ENCODE peak calls at places on chromosomes 6 and 20, in six cellular contexts. One of them, this sample, is unnamed.

GRCh38 chr20:50223321-50223995 is 32.8 kb downstream of the CEBPB start:
- DNase-seq in AG04450: no peak
- DNase-seq in SK-N-SH: no peak
- DNase-seq in aorta: no peak
- DNase-seq in H7: no peak
- DNase-seq in astrocyte of the spinal cord: no peak
- DNase-seq in this sample: no peak

GRCh38 chr6:20922743-20923142 is 388.5 kb downstream of the CDKAL1 start:
- DNase-seq in AG04450: no peak
- DNase-seq in SK-N-SH: no peak
- DNase-seq in aorta: no peak
- DNase-seq in H7: no peak
- DNase-seq in astrocyte of the spinal cord: no peak
- DNase-seq in this sample: no peak

GRCh38 chr6:96809119-96809518 is 28.2 kb downstream of the GPR63 start:
- DNase-seq in AG04450: no peak
- DNase-seq in SK-N-SH: no peak
- DNase-seq in aorta: no peak
- DNase-seq in H7: no peak
- DNase-seq in astrocyte of the spinal cord: no peak
- DNase-seq in this sample: no peak

GRCh38 chr6:5063617-5064016 is 21.5 kb upstream of the PPP1R3G start:
- DNase-seq in AG04450: no peak
- DNase-seq in SK-N-SH: no peak
- DNase-seq in aorta: no peak
- DNase-seq in H7: no peak
- DNase-seq in astrocyte of the spinal cord: no peak
- DNase-seq in this sample: no peak

GRCh38 chr20:61120595-61121515 is 131.2 kb upstream of the CDH4 start:
- DNase-seq in AG04450: peak; percentile 18
- DNase-seq in SK-N-SH: no peak
- DNase-seq in aorta: peak; percentile 57
- DNase-seq in H7: no peak
- DNase-seq in astrocyte of the spinal cord: peak; percentile 51
- DNase-seq in this sample: peak; percentile 9

GRCh38 chr20:8756410-8756809 is 312.5 kb upstream of the PLCB4 start:
- DNase-seq in AG04450: peak; percentile 57
- DNase-seq in SK-N-SH: no peak
- DNase-seq in aorta: no peak
- DNase-seq in H7: no peak
- DNase-seq in astrocyte of the spinal cord: peak; percentile 91
- DNase-seq in this sample: peak; percentile 52

GRCh38 chr6:161545741-161546140 is 271.9 kb upstream of the AGPAT4 start:
- DNase-seq in AG04450: no peak
- DNase-seq in SK-N-SH: no peak
- DNase-seq in aorta: no peak
- DNase-seq in H7: no peak
- DNase-seq in astrocyte of the spinal cord: no peak
- DNase-seq in this sample: no peak

GRCh38 chr6:140824595-140824994 is 1308.1 kb upstream of the GJE1 start:
- DNase-seq in AG04450: no peak
- DNase-seq in SK-N-SH: no peak
- DNase-seq in aorta: no peak
- DNase-seq in H7: no peak
- DNase-seq in astrocyte of the spinal cord: no peak
- DNase-seq in this sample: no peak

GRCh38 chr20:54668271-54669053 is 193.1 kb downstream of the DOK5 start:
- DNase-seq in AG04450: no peak
- DNase-seq in SK-N-SH: peak; percentile 29
- DNase-seq in aorta: no peak
- DNase-seq in H7: peak; percentile 43
- DNase-seq in astrocyte of the spinal cord: no peak
- DNase-seq in this sample: no peak

GRCh38 chr6:44178424-44179071 is 19.9 kb downstream of the CAPN11 start:
- DNase-seq in AG04450: no peak
- DNase-seq in SK-N-SH: no peak
- DNase-seq in aorta: no peak
- DNase-seq in H7: no peak
- DNase-seq in astrocyte of the spinal cord: no peak
- DNase-seq in this sample: no peak
- H3K4me3 ChIP-seq in AG04450: no peak overlapping the region
- H3K4me3 ChIP-seq in SK-N-SH: no peak overlapping the region
- H3K4me3 ChIP-seq in aorta: no peak overlapping the region
- H3K4me3 ChIP-seq in H7: no peak overlapping the region
- H3K4me3 ChIP-seq in astrocyte of the spinal cord: no peak overlapping the region
- H3K4me3 ChIP-seq in this sample: no peak overlapping the region

GRCh38 chr20:35895476-35895875 is 58.8 kb downstream of the SCAND1 start:
- DNase-seq in AG04450: no peak
- DNase-seq in SK-N-SH: no peak
- DNase-seq in aorta: no peak
- DNase-seq in H7: no peak
- DNase-seq in astrocyte of the spinal cord: no peak
- DNase-seq in this sample: no peak
- H3K4me3 ChIP-seq in AG04450: no peak overlapping the region
- H3K4me3 ChIP-seq in SK-N-SH: no peak overlapping the region
- H3K4me3 ChIP-seq in aorta: no peak overlapping the region
- H3K4me3 ChIP-seq in H7: no peak overlapping the region
- H3K4me3 ChIP-seq in astrocyte of the spinal cord: no peak overlapping the region
- H3K4me3 ChIP-seq in this sample: no peak overlapping the region

DNA sequence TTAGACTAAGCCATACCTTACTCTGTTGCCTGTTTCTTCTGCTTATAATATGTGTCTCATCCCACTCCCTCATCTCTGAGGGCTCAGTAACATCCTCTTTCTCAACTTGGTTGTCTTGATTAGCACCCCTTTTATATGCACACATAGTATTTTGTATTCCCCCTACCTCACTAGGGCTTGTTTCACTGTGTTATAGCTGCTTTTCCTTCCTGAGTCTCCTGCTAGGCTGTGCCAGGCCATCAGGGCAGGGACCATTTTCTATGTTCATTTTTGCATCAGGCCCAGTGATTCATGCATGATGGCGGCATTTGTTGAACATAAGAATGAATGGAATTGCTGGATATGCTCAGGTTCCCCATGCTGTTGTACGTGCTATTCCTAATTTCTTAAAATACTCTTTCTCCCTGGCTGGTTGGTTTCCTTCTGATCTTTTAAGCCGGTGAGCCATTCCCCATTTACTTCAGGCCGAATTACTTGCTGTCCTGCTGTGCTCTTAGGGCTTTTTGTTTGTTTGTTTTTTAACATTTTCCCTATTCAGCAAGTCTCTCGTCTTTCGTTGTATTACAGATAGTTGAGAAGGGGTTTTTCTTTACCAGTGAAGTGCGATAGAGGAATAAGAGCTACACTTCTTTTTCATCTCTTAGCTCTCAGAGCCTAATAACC is 183.2 kb downstream of the CARMIL1 start:
- DNase-seq in AG04450: no peak
- DNase-seq in SK-N-SH: no peak
- DNase-seq in aorta: no peak
- DNase-seq in H7: peak; percentile 19
- DNase-seq in astrocyte of the spinal cord: no peak
- DNase-seq in this sample: no peak
- H3K4me3 ChIP-seq in AG04450: no peak overlapping the region
- H3K4me3 ChIP-seq in SK-N-SH: no peak overlapping the region
- H3K4me3 ChIP-seq in aorta: no peak overlapping the region
- H3K4me3 ChIP-seq in H7: no peak overlapping the region
- H3K4me3 ChIP-seq in astrocyte of the spinal cord: no peak overlapping the region
- H3K4me3 ChIP-seq in this sample: no peak overlapping the region

GRCh38 chr20:41248371-41249024 is 69.0 kb downstream of the ZHX3 start:
- DNase-seq in AG04450: no peak
- DNase-seq in SK-N-SH: no peak
- DNase-seq in aorta: no peak
- DNase-seq in H7: no peak
- DNase-seq in astrocyte of the spinal cord: peak; percentile 94
- DNase-seq in this sample: peak; percentile 57

GRCh38 chr20:41245086-41245707 is 72.3 kb downstream of the ZHX3 start:
- DNase-seq in AG04450: no peak
- DNase-seq in SK-N-SH: no peak
- DNase-seq in aorta: no peak
- DNase-seq in H7: peak; percentile 68
- DNase-seq in astrocyte of the spinal cord: no peak
- DNase-seq in this sample: no peak

GRCh38 chr20:41249371-41249770 is 68.2 kb downstream of the ZHX3 start:
- DNase-seq in AG04450: peak; percentile 38
- DNase-seq in SK-N-SH: no peak
- DNase-seq in aorta: peak; percentile 88
- DNase-seq in H7: no peak
- DNase-seq in astrocyte of the spinal cord: peak; percentile 93
- DNase-seq in this sample: peak; percentile 55

GRCh38 chr20:41247523-41248370 is 69.8 kb downstream of the ZHX3 start:
- DNase-seq in AG04450: no peak
- DNase-seq in SK-N-SH: no peak
- DNase-seq in aorta: no peak
- DNase-seq in H7: no peak
- DNase-seq in astrocyte of the spinal cord: peak; percentile 23
- DNase-seq in this sample: no peak

GRCh38 chr20:41249781-41250281 is 67.7 kb downstream of the ZHX3 start:
- DNase-seq in AG04450: no peak
- DNase-seq in SK-N-SH: peak; percentile 18
- DNase-seq in aorta: no peak
- DNase-seq in H7: peak; percentile 70
- DNase-seq in astrocyte of the spinal cord: peak; percentile 69
- DNase-seq in this sample: no peak
- H3K4me3 ChIP-seq in AG04450: no peak overlapping the region
- H3K4me3 ChIP-seq in SK-N-SH: peak overlapping the region; percentile 20
- H3K4me3 ChIP-seq in aorta: no peak overlapping the region
- H3K4me3 ChIP-seq in H7: no peak overlapping the region
- H3K4me3 ChIP-seq in astrocyte of the spinal cord: no peak overlapping the region
- H3K4me3 ChIP-seq in this sample: no peak overlapping the region

DNA sequence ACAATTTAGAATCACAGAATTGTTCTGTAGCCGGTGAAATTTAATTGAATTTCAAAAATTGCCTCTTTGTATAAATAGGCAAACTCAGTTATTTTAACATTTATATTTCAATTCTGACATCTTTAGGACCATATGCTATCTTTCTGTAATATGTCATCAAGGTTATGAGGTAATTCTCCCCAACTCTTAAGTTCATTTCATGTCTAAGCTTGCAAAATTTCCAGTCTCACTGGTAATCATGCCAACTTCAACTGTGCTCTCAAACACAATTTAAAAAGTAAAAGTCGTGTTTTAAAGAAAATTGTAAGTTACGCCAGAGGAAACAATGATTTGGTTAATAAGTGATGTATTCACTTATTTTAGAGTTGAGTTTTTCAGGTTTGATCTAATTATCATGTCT is 1.4 kb downstream of the NCOA7 start:
- DNase-seq in AG04450: no peak
- DNase-seq in SK-N-SH: no peak
- DNase-seq in aorta: no peak
- DNase-seq in H7: no peak
- DNase-seq in astrocyte of the spinal cord: no peak
- DNase-seq in this sample: no peak
- H3K4me3 ChIP-seq in AG04450: peak overlapping the region; percentile 76
- H3K4me3 ChIP-seq in SK-N-SH: peak overlapping the region; percentile 92
- H3K4me3 ChIP-seq in aorta: no peak overlapping the region
- H3K4me3 ChIP-seq in H7: no peak overlapping the region
- H3K4me3 ChIP-seq in astrocyte of the spinal cord: no peak overlapping the region
- H3K4me3 ChIP-seq in this sample: no peak overlapping the region

DNA sequence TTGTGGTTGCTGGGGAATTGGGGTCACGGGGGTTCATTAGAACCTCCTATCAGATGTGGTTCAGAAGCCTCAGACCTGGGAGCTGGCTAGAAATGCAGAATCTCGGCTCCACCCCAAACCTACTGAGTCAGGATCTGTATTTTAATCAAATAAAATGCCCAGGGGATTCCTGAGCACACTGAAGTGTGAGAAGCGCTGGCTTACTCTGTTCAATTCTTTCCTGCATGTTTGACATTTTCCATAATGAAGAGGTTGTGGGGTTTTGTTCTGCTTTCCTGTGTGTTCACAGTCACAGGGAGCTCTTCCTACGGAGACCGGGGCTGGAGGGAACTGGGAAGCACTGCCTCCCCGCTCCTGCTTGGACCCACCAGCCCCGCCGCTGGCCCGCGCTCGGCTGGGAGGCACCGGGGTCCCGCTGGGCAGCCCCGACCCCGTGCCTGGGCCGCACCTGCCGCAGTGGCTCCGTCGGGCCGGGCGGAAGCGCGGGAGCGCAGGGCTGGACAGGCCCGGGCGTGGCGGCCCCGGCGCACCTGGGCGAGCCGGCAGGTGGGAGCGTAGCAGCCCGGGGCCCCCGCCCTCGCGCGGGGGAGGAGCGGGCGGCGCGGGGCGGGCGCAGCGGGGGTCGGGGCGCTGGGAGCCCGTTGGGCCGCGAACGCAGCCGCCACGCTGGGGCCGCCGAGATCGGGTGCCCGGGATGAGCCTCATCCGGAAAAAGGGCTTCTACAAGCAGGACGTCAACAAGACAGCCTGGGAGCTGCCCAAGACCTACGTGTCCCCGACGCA is at the start of gene MAPK13:
- DNase-seq in AG04450: no peak
- DNase-seq in SK-N-SH: no peak
- DNase-seq in aorta: no peak
- DNase-seq in H7: peak; percentile 92
- DNase-seq in astrocyte of the spinal cord: no peak
- DNase-seq in this sample: no peak
- H3K4me3 ChIP-seq in AG04450: peak within 1 kb of the TSS; percentile 31
- H3K4me3 ChIP-seq in SK-N-SH: no peak within 1 kb of the TSS
- H3K4me3 ChIP-seq in aorta: peak within 1 kb of the TSS; percentile 3
- H3K4me3 ChIP-seq in H7: peak within 1 kb of the TSS; percentile 50
- H3K4me3 ChIP-seq in astrocyte of the spinal cord: peak within 1 kb of the TSS; percentile 12
- H3K4me3 ChIP-seq in this sample: no peak within 1 kb of the TSS

GRCh38 chr6:131970460-131970859 is 19.3 kb upstream of the CCN2 start:
- DNase-seq in AG04450: no peak
- DNase-seq in SK-N-SH: no peak
- DNase-seq in aorta: no peak
- DNase-seq in H7: no peak
- DNase-seq in astrocyte of the spinal cord: no peak
- DNase-seq in this sample: no peak
- H3K4me3 ChIP-seq in AG04450: no peak overlapping the region
- H3K4me3 ChIP-seq in SK-N-SH: no peak overlapping the region
- H3K4me3 ChIP-seq in aorta: no peak overlapping the region
- H3K4me3 ChIP-seq in H7: no peak overlapping the region
- H3K4me3 ChIP-seq in astrocyte of the spinal cord: no peak overlapping the region
- H3K4me3 ChIP-seq in this sample: no peak overlapping the region

GRCh38 chr6:75350156-75350555 is 65.6 kb upstream of the TMEM30A start:
- DNase-seq in AG04450: no peak
- DNase-seq in SK-N-SH: no peak
- DNase-seq in aorta: no peak
- DNase-seq in H7: no peak
- DNase-seq in astrocyte of the spinal cord: no peak
- DNase-seq in this sample: no peak
- H3K4me3 ChIP-seq in AG04450: no peak overlapping the region
- H3K4me3 ChIP-seq in SK-N-SH: no peak overlapping the region
- H3K4me3 ChIP-seq in aorta: no peak overlapping the region
- H3K4me3 ChIP-seq in H7: peak overlapping the region; percentile 52
- H3K4me3 ChIP-seq in astrocyte of the spinal cord: no peak overlapping the region
- H3K4me3 ChIP-seq in this sample: no peak overlapping the region

GRCh38 chr6:24935753-24936152 is at the start of gene RIPOR2:
- DNase-seq in AG04450: no peak
- DNase-seq in SK-N-SH: no peak
- DNase-seq in aorta: no peak
- DNase-seq in H7: peak; percentile 33
- DNase-seq in astrocyte of the spinal cord: no peak
- DNase-seq in this sample: no peak

GRCh38 chr6:24932832-24933231 is 2.9 kb downstream of the RIPOR2 start:
- DNase-seq in AG04450: no peak
- DNase-seq in SK-N-SH: no peak
- DNase-seq in aorta: no peak
- DNase-seq in H7: no peak
- DNase-seq in astrocyte of the spinal cord: no peak
- DNase-seq in this sample: no peak

GRCh38 chr6:24935323-24935722 is 437 bp downstream of the RIPOR2 start:
- DNase-seq in AG04450: no peak
- DNase-seq in SK-N-SH: no peak
- DNase-seq in aorta: no peak
- DNase-seq in H7: no peak
- DNase-seq in astrocyte of the spinal cord: no peak
- DNase-seq in this sample: no peak

GRCh38 chr6:24933266-24933665 is 2.5 kb downstream of the RIPOR2 start:
- DNase-seq in AG04450: no peak
- DNase-seq in SK-N-SH: no peak
- DNase-seq in aorta: no peak
- DNase-seq in H7: no peak
- DNase-seq in astrocyte of the spinal cord: no peak
- DNase-seq in this sample: no peak

GRCh38 chr6:24933868-24934401 is 1.8 kb downstream of the RIPOR2 start:
- DNase-seq in AG04450: no peak
- DNase-seq in SK-N-SH: peak; percentile 12
- DNase-seq in aorta: no peak
- DNase-seq in H7: peak; percentile 48
- DNase-seq in astrocyte of the spinal cord: no peak
- DNase-seq in this sample: no peak
- H3K4me3 ChIP-seq in AG04450: no peak overlapping the region
- H3K4me3 ChIP-seq in SK-N-SH: no peak overlapping the region
- H3K4me3 ChIP-seq in aorta: no peak overlapping the region
- H3K4me3 ChIP-seq in H7: no peak overlapping the region
- H3K4me3 ChIP-seq in astrocyte of the spinal cord: no peak overlapping the region
- H3K4me3 ChIP-seq in this sample: no peak overlapping the region